ENCODE peak calls at places on chromosomes 1 and 21, in ten cellular contexts. One of them, this sample, is unnamed.

GRCh38 chr1:235741294-235741693 is 91.7 kb upstream of the GNG4 start:
- DNase-seq in left ventricle myocardium inferior: no peak
- DNase-seq in bronchial epithelial cell: peak
- DNase-seq in epithelial cell of proximal tubule: no peak
- DNase-seq in A673: no peak
- DNase-seq in HepG2: no peak
- DNase-seq in neural crest cell: no peak
- DNase-seq in glutamatergic neuron: no peak
- DNase-seq in left lung: no peak
- DNase-seq in GM13976: no peak
- DNase-seq in this sample: no peak

GRCh38 chr1:14552246-14552970 is 46.1 kb upstream of the KAZN start:
- DNase-seq in left ventricle myocardium inferior: no peak
- DNase-seq in bronchial epithelial cell: no peak
- DNase-seq in epithelial cell of proximal tubule: no peak
- DNase-seq in A673: no peak
- DNase-seq in HepG2: no peak
- DNase-seq in neural crest cell: no peak
- DNase-seq in glutamatergic neuron: peak
- DNase-seq in left lung: no peak
- DNase-seq in GM13976: no peak
- DNase-seq in this sample: no peak

GRCh38 chr1:218425647-218426342 is 80.7 kb downstream of the TGFB2 start:
- DNase-seq in left ventricle myocardium inferior: no peak
- DNase-seq in bronchial epithelial cell: peak
- DNase-seq in epithelial cell of proximal tubule: peak
- DNase-seq in A673: no peak
- DNase-seq in HepG2: peak
- DNase-seq in neural crest cell: no peak
- DNase-seq in glutamatergic neuron: no peak
- DNase-seq in left lung: no peak
- DNase-seq in GM13976: no peak
- DNase-seq in this sample: no peak

GRCh38 chr1:92446990-92447681 is 39.6 kb downstream of the GFI1 start:
- DNase-seq in left ventricle myocardium inferior: no peak
- DNase-seq in bronchial epithelial cell: peak
- DNase-seq in epithelial cell of proximal tubule: no peak
- DNase-seq in A673: no peak
- DNase-seq in HepG2: no peak
- DNase-seq in neural crest cell: no peak
- DNase-seq in glutamatergic neuron: no peak
- DNase-seq in left lung: no peak
- DNase-seq in GM13976: no peak
- DNase-seq in this sample: no peak

GRCh38 chr1:46983825-46984586 is 39.5 kb upstream of the CYP4X1 start:
- DNase-seq in left ventricle myocardium inferior: no peak
- DNase-seq in bronchial epithelial cell: no peak
- DNase-seq in epithelial cell of proximal tubule: no peak
- DNase-seq in A673: peak
- DNase-seq in HepG2: no peak
- DNase-seq in neural crest cell: no peak
- DNase-seq in glutamatergic neuron: no peak
- DNase-seq in left lung: no peak
- DNase-seq in GM13976: no peak
- DNase-seq in this sample: no peak

GRCh38 chr1:92503043-92503925 is 16.6 kb upstream of the GFI1 start:
- DNase-seq in left ventricle myocardium inferior: no peak
- DNase-seq in bronchial epithelial cell: no peak
- DNase-seq in epithelial cell of proximal tubule: no peak
- DNase-seq in A673: no peak
- DNase-seq in HepG2: no peak
- DNase-seq in neural crest cell: no peak
- DNase-seq in glutamatergic neuron: no peak
- DNase-seq in left lung: no peak
- DNase-seq in GM13976: peak
- DNase-seq in this sample: no peak

GRCh38 chr1:97567000-97567749 is 353.7 kb downstream of the DPYD start:
- DNase-seq in left ventricle myocardium inferior: no peak
- DNase-seq in bronchial epithelial cell: no peak
- DNase-seq in epithelial cell of proximal tubule: no peak
- DNase-seq in A673: no peak
- DNase-seq in HepG2: no peak
- DNase-seq in neural crest cell: no peak
- DNase-seq in glutamatergic neuron: no peak
- DNase-seq in left lung: no peak
- DNase-seq in GM13976: no peak
- DNase-seq in this sample: no peak

GRCh38 chr1:8394456-8395321 is 76.8 kb downstream of the SLC45A1 start:
- DNase-seq in left ventricle myocardium inferior: no peak
- DNase-seq in bronchial epithelial cell: peak
- DNase-seq in epithelial cell of proximal tubule: no peak
- DNase-seq in A673: no peak
- DNase-seq in HepG2: no peak
- DNase-seq in neural crest cell: no peak
- DNase-seq in glutamatergic neuron: no peak
- DNase-seq in left lung: no peak
- DNase-seq in GM13976: no peak
- DNase-seq in this sample: no peak

GRCh38 chr1:117590273-117590925 is 15.4 kb upstream of the TENT5C start:
- DNase-seq in left ventricle myocardium inferior: no peak
- DNase-seq in bronchial epithelial cell: peak
- DNase-seq in epithelial cell of proximal tubule: no peak
- DNase-seq in A673: no peak
- DNase-seq in HepG2: no peak
- DNase-seq in neural crest cell: no peak
- DNase-seq in glutamatergic neuron: no peak
- DNase-seq in left lung: no peak
- DNase-seq in GM13976: no peak
- DNase-seq in this sample: no peak

GRCh38 chr1:192600264-192600663 is 24.7 kb downstream of the RGS1 start:
- DNase-seq in left ventricle myocardium inferior: no peak
- DNase-seq in bronchial epithelial cell: peak
- DNase-seq in epithelial cell of proximal tubule: no peak
- DNase-seq in A673: peak
- DNase-seq in HepG2: no peak
- DNase-seq in neural crest cell: no peak
- DNase-seq in glutamatergic neuron: no peak
- DNase-seq in left lung: no peak
- DNase-seq in GM13976: no peak
- DNase-seq in this sample: no peak

GRCh38 chr21:44947930-44948331 is 8.1 kb downstream of the SLX9 start:
- DNase-seq in left ventricle myocardium inferior: peak
- DNase-seq in bronchial epithelial cell: no peak
- DNase-seq in epithelial cell of proximal tubule: no peak
- DNase-seq in A673: no peak
- DNase-seq in HepG2: no peak
- DNase-seq in neural crest cell: no peak
- DNase-seq in glutamatergic neuron: peak
- DNase-seq in left lung: peak
- DNase-seq in GM13976: no peak
- DNase-seq in this sample: no peak

GRCh38 chr21:31872452-31873274 is at the start of gene HUNK:
- DNase-seq in left ventricle myocardium inferior: no peak
- DNase-seq in bronchial epithelial cell: no peak
- DNase-seq in epithelial cell of proximal tubule: no peak
- DNase-seq in A673: peak
- DNase-seq in HepG2: peak
- DNase-seq in neural crest cell: peak
- DNase-seq in glutamatergic neuron: peak
- DNase-seq in left lung: peak
- DNase-seq in GM13976: peak
- DNase-seq in this sample: peak
- TF ChIP-seq CTCF in left ventricle myocardium inferior: no peak
- TF ChIP-seq CTCF in bronchial epithelial cell: no peak
- TF ChIP-seq CTCF in epithelial cell of proximal tubule: no peak
- TF ChIP-seq CTCF in A673: peak
- TF ChIP-seq CTCF in HepG2: peak
- TF ChIP-seq CTCF in neural crest cell: peak
- TF ChIP-seq CTCF in glutamatergic neuron: no peak
- TF ChIP-seq CTCF in left lung: no peak
- TF ChIP-seq CTCF in GM13976: no peak
- TF ChIP-seq CTCF in this sample: no peak

GRCh38 chr1:70140894-70141293 is 64.5 kb downstream of the LRRC40 start:
- DNase-seq in left ventricle myocardium inferior: no peak
- DNase-seq in bronchial epithelial cell: peak
- DNase-seq in epithelial cell of proximal tubule: no peak
- DNase-seq in A673: no peak
- DNase-seq in HepG2: no peak
- DNase-seq in neural crest cell: no peak
- DNase-seq in glutamatergic neuron: no peak
- DNase-seq in left lung: no peak
- DNase-seq in GM13976: no peak
- DNase-seq in this sample: no peak

GRCh38 chr1:70140343-70140742 is 65.0 kb downstream of the LRRC40 start:
- DNase-seq in left ventricle myocardium inferior: no peak
- DNase-seq in bronchial epithelial cell: no peak
- DNase-seq in epithelial cell of proximal tubule: no peak
- DNase-seq in A673: no peak
- DNase-seq in HepG2: no peak
- DNase-seq in neural crest cell: no peak
- DNase-seq in glutamatergic neuron: no peak
- DNase-seq in left lung: no peak
- DNase-seq in GM13976: no peak
- DNase-seq in this sample: no peak

GRCh38 chr1:70146488-70146887 is 58.9 kb downstream of the LRRC40 start:
- DNase-seq in left ventricle myocardium inferior: no peak
- DNase-seq in bronchial epithelial cell: peak
- DNase-seq in epithelial cell of proximal tubule: no peak
- DNase-seq in A673: no peak
- DNase-seq in HepG2: peak
- DNase-seq in neural crest cell: no peak
- DNase-seq in glutamatergic neuron: no peak
- DNase-seq in left lung: no peak
- DNase-seq in GM13976: no peak
- DNase-seq in this sample: no peak

GRCh38 chr1:70142120-70142519 is 63.3 kb downstream of the LRRC40 start:
- DNase-seq in left ventricle myocardium inferior: no peak
- DNase-seq in bronchial epithelial cell: no peak
- DNase-seq in epithelial cell of proximal tubule: no peak
- DNase-seq in A673: no peak
- DNase-seq in HepG2: no peak
- DNase-seq in neural crest cell: no peak
- DNase-seq in glutamatergic neuron: no peak
- DNase-seq in left lung: no peak
- DNase-seq in GM13976: no peak
- DNase-seq in this sample: no peak

DNA sequence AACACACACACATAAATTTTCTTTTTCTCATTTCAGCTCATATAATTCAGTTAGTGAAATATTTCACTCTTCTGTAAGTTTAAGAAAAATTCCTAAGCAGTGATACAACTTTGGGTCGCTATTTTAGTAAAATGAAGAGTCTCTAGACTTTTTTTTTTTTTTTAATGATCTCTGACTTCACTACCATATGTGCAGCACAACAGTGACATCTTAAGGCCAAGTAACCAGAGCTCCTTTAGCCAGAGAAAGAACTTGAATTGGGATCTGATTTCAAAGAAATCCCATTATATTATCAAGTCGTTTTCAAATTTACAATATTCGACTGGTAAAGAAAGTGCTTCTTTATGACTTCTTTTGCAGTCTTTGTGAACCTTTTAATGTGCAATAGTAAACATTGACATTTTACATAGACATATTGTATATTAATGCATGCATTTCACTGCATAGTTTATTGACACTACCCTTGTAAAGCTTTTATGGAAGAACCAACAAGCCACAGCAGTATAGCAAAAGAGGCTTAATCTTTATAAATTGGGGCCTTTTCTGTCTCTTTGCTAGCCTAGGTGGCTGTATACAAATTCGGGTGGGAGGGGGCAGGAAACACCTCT is 62.2 kb downstream of the LRRC40 start:
- DNase-seq in left ventricle myocardium inferior: no peak
- DNase-seq in bronchial epithelial cell: no peak
- DNase-seq in epithelial cell of proximal tubule: no peak
- DNase-seq in A673: no peak
- DNase-seq in HepG2: no peak
- DNase-seq in neural crest cell: no peak
- DNase-seq in glutamatergic neuron: no peak
- DNase-seq in left lung: no peak
- DNase-seq in GM13976: no peak
- DNase-seq in this sample: no peak
- TF ChIP-seq CTCF in left ventricle myocardium inferior: peak
- TF ChIP-seq CTCF in bronchial epithelial cell: no peak
- TF ChIP-seq CTCF in epithelial cell of proximal tubule: no peak
- TF ChIP-seq CTCF in A673: peak
- TF ChIP-seq CTCF in HepG2: no peak
- TF ChIP-seq CTCF in neural crest cell: no peak
- TF ChIP-seq CTCF in glutamatergic neuron: no peak
- TF ChIP-seq CTCF in left lung: no peak
- TF ChIP-seq CTCF in GM13976: no peak
- TF ChIP-seq CTCF in this sample: no peak

DNA sequence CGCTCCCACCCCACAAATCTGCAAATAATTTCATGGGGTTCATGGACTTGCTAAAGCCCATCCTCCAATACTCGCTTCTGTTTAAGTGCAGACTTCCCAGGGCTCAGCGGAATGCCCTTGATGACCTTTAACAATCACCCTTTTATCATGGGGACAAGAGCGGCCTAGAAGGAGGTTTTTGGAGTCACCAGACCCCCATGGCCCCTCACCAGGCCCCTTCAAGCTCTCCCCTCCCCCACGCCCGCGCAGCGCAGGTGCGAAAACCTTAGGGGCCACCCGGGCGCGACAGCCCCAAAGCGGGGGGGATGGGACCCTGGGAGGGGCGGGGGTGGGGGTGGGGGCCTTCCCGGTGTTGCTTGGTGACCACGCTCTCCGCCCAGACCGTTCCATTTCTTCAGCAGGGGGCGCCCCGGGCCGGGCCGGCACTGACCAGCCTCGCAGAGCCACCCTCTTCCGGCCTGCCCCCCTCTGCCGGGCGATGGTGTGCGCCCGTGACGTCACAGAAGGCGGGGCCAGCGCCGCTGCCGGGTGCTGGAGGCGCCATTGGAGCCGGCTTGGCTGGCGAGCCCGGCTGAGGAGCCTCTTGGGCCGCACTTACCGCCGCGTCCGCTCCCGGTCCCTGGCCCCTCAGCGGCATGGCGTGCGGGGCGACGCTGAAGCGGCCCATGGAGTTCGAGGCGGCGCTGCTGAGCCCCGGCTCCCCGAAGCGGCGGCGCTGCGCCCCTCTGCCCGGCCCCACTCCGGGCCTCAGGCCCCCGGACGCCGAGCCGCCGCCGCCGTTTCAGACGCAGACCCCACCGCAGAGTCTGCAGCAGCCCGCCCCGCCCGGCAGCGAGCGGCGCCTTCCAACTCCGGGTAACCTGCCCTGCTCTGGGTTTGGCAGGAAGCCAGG is at the start of gene AKIRIN1:
- DNase-seq in left ventricle myocardium inferior: peak
- DNase-seq in bronchial epithelial cell: peak
- DNase-seq in epithelial cell of proximal tubule: peak
- DNase-seq in A673: peak
- DNase-seq in HepG2: peak
- DNase-seq in neural crest cell: peak
- DNase-seq in glutamatergic neuron: peak
- DNase-seq in left lung: peak
- DNase-seq in GM13976: peak
- DNase-seq in this sample: peak
- TF ChIP-seq CTCF in left ventricle myocardium inferior: peak
- TF ChIP-seq CTCF in bronchial epithelial cell: no peak
- TF ChIP-seq CTCF in epithelial cell of proximal tubule: no peak
- TF ChIP-seq CTCF in A673: no peak
- TF ChIP-seq CTCF in HepG2: peak
- TF ChIP-seq CTCF in neural crest cell: no peak
- TF ChIP-seq CTCF in glutamatergic neuron: peak
- TF ChIP-seq CTCF in left lung: peak
- TF ChIP-seq CTCF in GM13976: no peak
- TF ChIP-seq CTCF in this sample: no peak

GRCh38 chr1:17728123-17728522 is 27.0 kb upstream of the ACTL8 start:
- DNase-seq in left ventricle myocardium inferior: no peak
- DNase-seq in bronchial epithelial cell: no peak
- DNase-seq in epithelial cell of proximal tubule: no peak
- DNase-seq in A673: no peak
- DNase-seq in HepG2: no peak
- DNase-seq in neural crest cell: no peak
- DNase-seq in glutamatergic neuron: no peak
- DNase-seq in left lung: no peak
- DNase-seq in GM13976: no peak
- DNase-seq in this sample: no peak
- TF ChIP-seq CTCF in left ventricle myocardium inferior: no peak
- TF ChIP-seq CTCF in bronchial epithelial cell: no peak
- TF ChIP-seq CTCF in epithelial cell of proximal tubule: peak
- TF ChIP-seq CTCF in A673: no peak
- TF ChIP-seq CTCF in HepG2: peak
- TF ChIP-seq CTCF in neural crest cell: no peak
- TF ChIP-seq CTCF in glutamatergic neuron: no peak
- TF ChIP-seq CTCF in left lung: no peak
- TF ChIP-seq CTCF in GM13976: no peak
- TF ChIP-seq CTCF in this sample: no peak